ENCODE peak calls at places on chromosomes 13 and 19, in eight cellular contexts. N is GM23338; G is CD4-positive, alpha-beta memory T cell; B is CD8-positive, alpha-beta T cell; D is breast epithelium; Z is heart right ventricle; W is gastrocnemius medialis; Q is colonic mucosa. H is an unnamed sample.

GRCh38 chr19:15934332-15935078 is at the start of gene CYP4F11:
- DNase-seq in N (no peak), G (no peak), B (no peak), D (peak), Z (peak), W (peak), Q (peak), H (no peak)

GRCh38 chr13:51976423-51976822 is 34.8 kb downstream of the ATP7B start:
- DNase-seq in N (no peak), G (no peak), B (no peak), D (no peak), Z (no peak), W (no peak), Q (no peak), H (no peak)

GRCh38 chr19:38172001-38172400 is 52.0 kb downstream of the DPF1 start:
- DNase-seq in N (no peak), G (no peak), B (no peak), D (no peak), Z (peak), W (no peak), Q (no peak), H (no peak)

GRCh38 chr13:34967851-34968562 is 25.9 kb downstream of the NBEA start:
- DNase-seq in N (no peak), G (no peak), B (no peak), D (no peak), Z (no peak), W (no peak), Q (no peak), H (no peak)

GRCh38 chr19:2150794-2151338 is 500 bp downstream of the AP3D1 start:
- DNase-seq in N (no peak), G (no peak), B (peak), D (peak), Z (peak), W (no peak), Q (peak), H (no peak)

GRCh38 chr13:29892149-29892548 is 41.7 kb upstream of the UBL3 start:
- DNase-seq in N (peak), G (no peak), B (no peak), D (no peak), Z (no peak), W (no peak), Q (no peak), H (no peak)

GRCh38 chr19:51607920-51608562 is 22.2 kb downstream of the SIGLEC5 start:
- DNase-seq in N (peak), G (peak), B (peak), D (no peak), Z (peak), W (peak), Q (peak), H (peak)

GRCh38 chr13:30576528-30576927 is 41.2 kb upstream of the USPL1 start:
- DNase-seq in N (no peak), G (peak), B (peak), D (no peak), Z (no peak), W (no peak), Q (no peak), H (peak)

GRCh38 chr13:86813198-86813597 is 858.0 kb upstream of the SLITRK5 start:
- DNase-seq in N (peak), G (no peak), B (no peak), D (no peak), Z (no peak), W (no peak), Q (no peak), H (no peak)

GRCh38 chr13:105037064-105037463 is 1498.4 kb downstream of the EFNB2 start:
- DNase-seq in N (no peak), G (no peak), B (no peak), D (no peak), Z (no peak), W (no peak), Q (no peak), H (no peak)

GRCh38 chr19:38035515-38036495 is 128.8 kb downstream of the SIPA1L3 start:
- DNase-seq in N (no peak), G (no peak), B (no peak), D (no peak), Z (peak), W (no peak), Q (no peak), H (no peak)

GRCh38 chr13:110664673-110665072 is 41.2 kb downstream of the CARS2 start:
- DNase-seq in N (no peak), G (no peak), B (no peak), D (no peak), Z (no peak), W (no peak), Q (no peak), H (no peak)

GRCh38 chr19:752652-753517 is 2.0 kb downstream of the MISP start:
- DNase-seq in N (no peak), G (no peak), B (no peak), D (no peak), Z (no peak), W (peak), Q (peak), H (no peak)

GRCh38 chr13:26601669-26602068 is 44.2 kb downstream of the WASF3 start:
- DNase-seq in N (no peak), G (no peak), B (no peak), D (no peak), Z (no peak), W (no peak), Q (no peak), H (peak)

GRCh38 chr13:34570954-34571353 is 371.1 kb upstream of the NBEA start:
- DNase-seq in N (no peak), G (no peak), B (no peak), D (no peak), Z (no peak), W (no peak), Q (no peak), H (no peak)

GRCh38 chr19:46602392-46603194 is 1.5 kb downstream of the CALM3 start:
- DNase-seq in N (peak), G (no peak), B (peak), D (peak), Z (no peak), W (no peak), Q (no peak), H (no peak)

GRCh38 chr13:54640719-54641118 is 1612.1 kb downstream of the OLFM4 start:
- DNase-seq in N (peak), G (no peak), B (no peak), D (no peak), Z (no peak), W (no peak), Q (no peak), H (no peak)

GRCh38 chr13:94209110-94209509 is 270.4 kb downstream of the DCT start:
- DNase-seq in N (no peak), G (no peak), B (no peak), D (no peak), Z (no peak), W (no peak), Q (no peak), H (no peak)

GRCh38 chr13:106986687-106987434 is 418.9 kb upstream of the ARGLU1 start:
- DNase-seq in N (no peak), G (no peak), B (no peak), D (no peak), Z (no peak), W (no peak), Q (no peak), H (no peak)

GRCh38 chr13:106990594-106990993 is 422.7 kb upstream of the ARGLU1 start:
- DNase-seq in N (no peak), G (no peak), B (no peak), D (no peak), Z (no peak), W (no peak), Q (no peak), H (no peak)

GRCh38 chr13:106987435-106987800 is 419.5 kb upstream of the ARGLU1 start:
- DNase-seq in N (no peak), G (no peak), B (no peak), D (no peak), Z (peak), W (no peak), Q (no peak), H (no peak)

GRCh38 chr13:106986033-106986484 is 418.1 kb upstream of the ARGLU1 start:
- DNase-seq in N (peak), G (no peak), B (no peak), D (no peak), Z (no peak), W (no peak), Q (no peak), H (no peak)

GRCh38 chr13:106989866-106990265 is 421.9 kb upstream of the ARGLU1 start:
- DNase-seq in N (no peak), G (no peak), B (no peak), D (no peak), Z (no peak), W (no peak), Q (no peak), H (no peak)
- H3K4me3 ChIP-seq in N (no peak), G (no peak), B (no peak), D (no peak), Z (no peak), W (no peak), Q (no peak), H (no peak)

DNA sequence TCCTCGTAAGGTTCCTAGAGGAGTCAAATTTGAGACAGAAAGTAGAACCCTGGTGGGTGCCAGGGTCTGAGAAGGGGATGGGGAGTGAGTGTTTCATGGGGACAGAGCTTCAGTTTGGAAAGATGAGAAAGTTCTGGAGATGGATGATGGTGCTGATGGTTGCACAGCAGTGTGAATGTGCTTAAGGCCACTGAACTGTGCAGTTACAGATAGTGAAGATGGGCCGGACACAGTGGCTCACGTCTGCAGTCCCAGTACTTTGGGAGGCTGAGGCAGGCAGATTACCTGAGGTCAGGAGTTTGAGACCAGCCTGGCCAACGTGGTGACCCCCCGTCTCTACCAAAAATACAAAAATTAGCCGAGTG is 917 bp downstream of the SPC24 start:
- DNase-seq in N (no peak), G (no peak), B (no peak), D (no peak), Z (no peak), W (no peak), Q (no peak), H (no peak)
- H3K4me3 ChIP-seq in N (peak), G (no peak), B (no peak), D (no peak), Z (no peak), W (no peak), Q (peak), H (peak)

GRCh38 chr19:17557461-17557860 is 2.0 kb downstream of the COLGALT1 start:
- DNase-seq in N (no peak), G (no peak), B (no peak), D (no peak), Z (no peak), W (no peak), Q (no peak), H (no peak)

GRCh38 chr19:17555480-17555928 is at the start of gene COLGALT1:
- DNase-seq in N (peak), G (peak), B (peak), D (peak), Z (peak), W (peak), Q (peak), H (peak)

GRCh38 chr19:17555929-17556813 is 722 bp downstream of the COLGALT1 start:
- DNase-seq in N (peak), G (no peak), B (peak), D (no peak), Z (peak), W (peak), Q (peak), H (no peak)

GRCh38 chr19:17554968-17555479 is 425 bp upstream of the COLGALT1 start:
- DNase-seq in N (no peak), G (no peak), B (no peak), D (no peak), Z (no peak), W (no peak), Q (no peak), H (no peak)

GRCh38 chr19:17556995-17557394 is 1.5 kb downstream of the COLGALT1 start:
- DNase-seq in N (no peak), G (no peak), B (no peak), D (no peak), Z (no peak), W (no peak), Q (no peak), H (no peak)
- H3K4me3 ChIP-seq in N (no peak), G (no peak), B (no peak), D (peak), Z (peak), W (no peak), Q (no peak), H (peak)

DNA sequence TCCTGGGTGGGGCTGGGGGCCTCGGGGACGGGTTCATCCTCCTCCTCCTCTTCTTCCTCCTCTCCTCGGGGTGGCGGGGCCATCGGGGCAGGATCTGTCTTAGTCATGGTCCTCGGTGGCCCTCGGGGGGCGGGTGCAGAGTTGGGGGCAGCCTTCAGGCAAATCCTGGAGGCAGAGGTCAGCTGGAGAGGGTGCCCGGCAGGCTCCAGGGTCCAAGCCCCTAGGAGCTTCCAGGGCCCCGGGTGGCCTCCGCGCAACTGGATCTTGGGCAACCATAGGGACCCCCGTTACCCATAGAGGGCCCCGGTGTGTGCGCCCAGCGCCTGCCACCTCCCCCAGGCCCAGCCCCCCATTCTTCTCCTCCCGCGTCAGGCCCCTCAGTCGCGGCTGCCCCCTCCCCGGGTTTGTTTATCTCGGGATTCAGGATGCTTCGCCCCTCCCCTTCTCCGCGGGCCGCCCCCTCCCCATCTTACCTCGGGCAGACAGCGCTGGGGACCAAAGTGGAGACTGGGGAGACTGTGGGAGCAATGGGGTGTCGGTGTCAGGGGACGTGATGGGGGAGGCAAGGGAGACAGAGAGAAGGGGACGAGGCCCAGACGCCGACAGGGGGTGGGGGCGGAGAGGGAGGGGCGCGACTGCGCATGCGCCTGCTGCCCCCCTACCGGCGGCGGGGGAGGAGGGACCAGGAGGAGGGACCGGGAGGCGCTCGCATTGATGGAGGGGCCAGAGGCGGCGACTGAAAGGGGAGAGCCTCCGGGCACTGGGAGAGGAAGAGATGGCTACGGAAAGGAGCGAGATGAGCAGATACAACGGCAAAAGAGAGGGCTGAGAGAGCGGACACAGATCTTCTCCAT is at the start of gene CLIP3:
- DNase-seq in N (peak), G (no peak), B (peak), D (no peak), Z (peak), W (no peak), Q (peak), H (peak)
- H3K4me3 ChIP-seq in N (peak), G (no peak), B (no peak), D (peak), Z (peak), W (peak), Q (peak), H (peak)

DNA sequence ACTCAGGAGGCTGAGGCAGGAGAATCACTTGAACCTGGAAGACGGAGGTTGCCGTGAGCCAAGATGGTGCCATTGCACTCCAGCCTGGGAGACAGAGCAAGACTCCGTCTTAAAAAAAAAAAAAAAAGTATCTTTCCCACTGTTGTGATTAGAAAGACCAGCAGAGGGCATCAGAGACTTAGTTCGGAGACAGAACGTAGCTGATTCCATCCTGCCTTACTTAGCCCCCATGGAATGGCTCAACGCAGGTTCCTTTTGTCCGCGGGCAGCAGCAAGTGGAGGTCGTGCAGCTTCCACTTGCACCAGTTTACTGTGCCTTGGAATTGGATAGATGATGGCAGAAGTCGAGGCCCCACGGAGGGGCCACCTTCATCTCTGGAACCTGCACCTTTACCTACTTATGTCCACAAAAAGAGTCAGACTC is 8.1 kb downstream of the TIMM29 start:
- DNase-seq in N (peak), G (peak), B (peak), D (no peak), Z (no peak), W (no peak), Q (peak), H (peak)
- H3K4me3 ChIP-seq in N (no peak), G (no peak), B (no peak), D (no peak), Z (no peak), W (no peak), Q (no peak), H (no peak)

GRCh38 chr19:17136026-17136425 is 60.4 kb downstream of the MYO9B start:
- DNase-seq in N (peak), G (no peak), B (no peak), D (no peak), Z (no peak), W (no peak), Q (no peak), H (no peak)
- H3K4me3 ChIP-seq in N (peak), G (no peak), B (no peak), D (peak), Z (peak), W (no peak), Q (no peak), H (no peak)

GRCh38 chr19:55504252-55504603 is 16.0 kb downstream of the SSC5D start:
- DNase-seq in N (no peak), G (no peak), B (no peak), D (no peak), Z (no peak), W (no peak), Q (no peak), H (no peak)
- H3K4me3 ChIP-seq in N (peak), G (peak), B (peak), D (peak), Z (peak), W (peak), Q (peak), H (peak)

H was measured in Jurkat, Clone E6-1.